ENCODE peak calls at places on chromosomes 7 and 10, in four cellular contexts. Y is NCI-H1694, C is HT-29, V is NCI-H1092 treated with DMSO at 0.1 percent for 48 hours. M is an unnamed sample.

GRCh38 chr7:108348913-108349312 is 107.3 kb downstream of the NRCAM start:
- DNase-seq in Y (no peak), C (no peak), V (no peak), M (no peak)

GRCh38 chr10:27687808-27688207 is 57.8 kb downstream of the MKX start:
- DNase-seq in Y (no peak), C (no peak), V (no peak), M (no peak)

GRCh38 chr10:2828741-2829140 is 238.6 kb upstream of the PFKP start:
- DNase-seq in Y (no peak), C (no peak), V (no peak), M (no peak)

GRCh38 chr10:74213571-74214162 is 62.6 kb downstream of the ADK start:
- DNase-seq in Y (no peak), C (peak), V (peak), M (no peak)

GRCh38 chr10:119657725-119658124 is 6.5 kb downstream of the BAG3 start:
- DNase-seq in Y (no peak), C (no peak), V (no peak), M (no peak)

GRCh38 chr10:51063659-51064535 is 10.4 kb upstream of the PRKG1 start:
- DNase-seq in Y (peak), C (peak), V (no peak), M (peak)

GRCh38 chr7:44565097-44565794 is 8.5 kb downstream of the DDX56 start:
- DNase-seq in Y (peak), C (peak), V (peak), M (no peak)

GRCh38 chr10:61664985-61665384 is 2.3 kb downstream of the CABCOCO1 start:
- DNase-seq in Y (no peak), C (no peak), V (no peak), M (peak)

GRCh38 chr7:1950623-1951523 is 280.8 kb downstream of the ELFN1 start:
- DNase-seq in Y (no peak), C (no peak), V (peak), M (no peak)

M was measured in NCI-H446 treated with DMSO at 0.1 percent for 48 hours.